ENCODE peak calls at places on chromosomes 2 and 18, in seven cellular contexts. G, Z, H, C, S, X and V are unnamed samples.

GRCh38 chr2:112516801-112517200 is 25.5 kb upstream of the POLR1B start:
- DNase-seq in G (no peak), Z (no peak), H (no peak), C (no peak), S (no peak), X (no peak), V (no peak)

GRCh38 chr2:111918383-111918806 is 20.0 kb downstream of the MERTK start:
- DNase-seq in G (no peak), Z (peak; percentile 45), H (peak; percentile 97), C (no peak), S (no peak), X (peak; percentile 73), V (no peak)

GRCh38 chr18:25351773-25352628 is at the start of gene ZNF521:
- DNase-seq in G (peak; percentile 86), Z (peak; percentile 32), H (peak; percentile 92), C (peak; percentile 86), S (peak; percentile 18), X (peak; percentile 77), V (peak; percentile 44)

GRCh38 chr18:13124411-13124810 is 94.1 kb upstream of the LDLRAD4 start:
- DNase-seq in G (no peak), Z (no peak), H (no peak), C (no peak), S (no peak), X (no peak), V (no peak)

GRCh38 chr18:64017870-64018269 is 48.0 kb downstream of the SERPINB8 start:
- DNase-seq in G (no peak), Z (peak; percentile 14), H (peak; percentile 13), C (no peak), S (peak; percentile 15), X (no peak), V (no peak)

GRCh38 chr2:68764781-68765385 is 30.3 kb downstream of the ARHGAP25 start:
- DNase-seq in G (no peak), Z (no peak), H (peak; percentile 92), C (no peak), S (no peak), X (no peak), V (no peak)

GRCh38 chr2:99035920-99036319 is 99.9 kb upstream of the CRACDL start:
- DNase-seq in G (no peak), Z (no peak), H (no peak), C (no peak), S (no peak), X (no peak), V (no peak)

GRCh38 chr2:215825709-215826108 is 187.6 kb downstream of the MREG start:
- DNase-seq in G (no peak), Z (no peak), H (no peak), C (no peak), S (no peak), X (no peak), V (no peak)

GRCh38 chr2:236319036-236319435 is 54.8 kb upstream of the ASB18 start:
- DNase-seq in G (no peak), Z (peak; percentile 10), H (no peak), C (no peak), S (no peak), X (no peak), V (no peak)

GRCh38 chr2:232502901-232503791 is 15.5 kb upstream of the ECEL1 start:
- DNase-seq in G (no peak), Z (peak; percentile 9), H (peak; percentile 45), C (peak; percentile 44), S (no peak), X (peak; percentile 14), V (no peak)

GRCh38 chr2:209471037-209471436 is 47.2 kb downstream of the MAP2 start:
- DNase-seq in G (no peak), Z (no peak), H (peak; percentile 55), C (no peak), S (no peak), X (peak; percentile 18), V (no peak)

GRCh38 chr2:209473930-209474419 is 50.1 kb downstream of the MAP2 start:
- DNase-seq in G (no peak), Z (no peak), H (peak; percentile 88), C (no peak), S (peak; percentile 68), X (peak; percentile 87), V (no peak)

GRCh38 chr2:209472386-209472832 is 48.6 kb downstream of the MAP2 start:
- DNase-seq in G (no peak), Z (no peak), H (peak; percentile 69), C (no peak), S (no peak), X (no peak), V (no peak)

GRCh38 chr2:209474960-209475359 is 51.1 kb downstream of the MAP2 start:
- DNase-seq in G (no peak), Z (no peak), H (no peak), C (no peak), S (no peak), X (no peak), V (no peak)

DNA sequence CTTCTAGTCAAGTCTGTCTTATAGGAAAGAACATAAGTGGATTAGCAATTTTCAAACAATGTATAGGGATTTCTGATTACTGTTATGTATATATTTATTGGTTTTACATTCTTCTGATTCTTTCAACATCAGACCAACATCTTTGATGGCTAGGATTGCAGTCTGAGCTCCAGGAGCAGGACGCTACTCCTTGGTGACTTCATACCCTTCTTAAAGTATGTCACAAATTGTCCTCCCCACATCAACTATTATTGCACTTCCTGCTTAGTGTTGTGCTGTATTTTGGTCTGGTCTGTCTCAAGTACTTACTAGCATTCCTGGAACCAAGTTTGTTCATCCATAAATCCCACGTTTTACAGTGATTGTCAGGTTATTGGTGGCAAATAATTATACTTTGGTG is 49.0 kb downstream of the MAP2 start:
- DNase-seq in G (no peak), Z (no peak), H (peak; percentile 22), C (no peak), S (no peak), X (peak; percentile 36), V (no peak)
- H3K27ac ChIP-seq in G (no peak overlapping the region), Z (no peak overlapping the region), H (no peak overlapping the region), C (no peak overlapping the region), S (no peak overlapping the region), X (peak overlapping the region; percentile 73), V (no peak overlapping the region)

GRCh38 chr2:219223831-219224610 is 5.3 kb upstream of the ABCB6 start:
- DNase-seq in G (no peak), Z (no peak), H (no peak), C (no peak), S (no peak), X (no peak), V (no peak)
- H3K36me3 ChIP-seq in G (peaks cover 31% of the 10 kb centered on the region), Z (peaks cover 34% of the 10 kb centered on the region), H (peaks cover 57% of the 10 kb centered on the region), C (peaks cover 54% of the 10 kb centered on the region), S (peaks cover 25% of the 10 kb centered on the region), X (peaks cover 54% of the 10 kb centered on the region), V (peaks cover 46% of the 10 kb centered on the region)

DNA sequence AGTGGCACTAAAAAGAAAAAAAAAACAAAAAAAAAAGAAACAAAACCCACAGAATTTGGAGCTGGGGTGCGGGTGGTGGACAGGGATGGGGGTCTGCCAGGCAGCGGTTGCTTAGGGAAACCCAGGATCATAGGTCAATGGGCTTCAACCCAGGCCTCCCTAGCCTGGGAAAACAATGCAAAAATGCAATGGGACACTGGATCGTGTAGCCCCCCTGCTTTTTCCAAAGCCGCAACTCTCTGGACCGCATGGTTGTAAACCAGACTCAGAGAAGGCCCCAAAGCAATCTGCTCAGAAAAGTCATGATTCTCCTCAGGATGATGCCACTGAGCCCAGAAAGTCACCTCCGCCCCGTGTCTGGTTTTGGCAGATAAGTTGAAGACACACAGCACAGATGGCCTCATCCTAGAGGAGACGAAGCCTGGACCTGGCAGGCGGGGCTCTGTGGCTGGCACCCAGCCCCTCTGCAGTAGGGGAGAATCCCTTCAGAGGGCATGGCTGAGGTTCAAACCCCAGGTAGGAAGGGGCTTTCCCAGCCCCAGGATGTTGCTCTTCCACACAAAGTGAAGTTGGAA is 5.1 kb downstream of the DLX2 start:
- DNase-seq in G (no peak), Z (no peak), H (no peak), C (no peak), S (no peak), X (no peak), V (no peak)
- H3K27me3 ChIP-seq in G (peaks cover 100% of the 10 kb centered on the region), Z (peaks cover 3% of the 10 kb centered on the region), H (peaks cover 25% of the 10 kb centered on the region), C (peaks cover 100% of the 10 kb centered on the region), S (no peaks in the 10 kb centered on the region), X (peaks cover 33% of the 10 kb centered on the region), V (peaks cover 90% of the 10 kb centered on the region)

GRCh38 chr2:176124358-176125214 is 2.1 kb downstream of the HOXD9 start:
- DNase-seq in G (no peak), Z (no peak), H (no peak), C (no peak), S (no peak), X (no peak), V (no peak)
- H3K27ac ChIP-seq in G (no peak overlapping the region), Z (no peak overlapping the region), H (no peak overlapping the region), C (no peak overlapping the region), S (no peak overlapping the region), X (no peak overlapping the region), V (no peak overlapping the region)

DNA sequence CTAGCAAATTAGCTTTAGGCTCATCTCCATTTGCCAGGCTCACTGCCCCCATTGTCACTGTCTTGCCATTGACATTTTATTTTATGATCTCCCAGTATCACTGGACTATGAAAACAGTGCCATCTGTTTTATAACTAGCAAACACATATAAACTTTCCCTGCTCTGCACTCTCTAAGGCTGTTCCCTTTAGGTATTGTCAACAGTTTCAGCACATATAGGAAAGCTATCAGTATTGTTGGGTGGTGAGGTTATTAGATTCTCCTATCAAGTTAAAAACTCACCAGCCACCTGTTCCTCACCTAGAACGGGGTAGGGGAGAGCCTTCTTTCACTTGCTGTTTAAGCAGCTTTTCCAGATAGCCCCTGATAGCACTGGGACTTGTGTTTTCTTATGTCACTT is 32.5 kb downstream of the CFLAR start:
- DNase-seq in G (no peak), Z (peak; percentile 58), H (no peak), C (no peak), S (no peak), X (no peak), V (no peak)
- H3K36me3 ChIP-seq in G (peaks cover 5% of the 10 kb centered on the region), Z (peaks cover 19% of the 10 kb centered on the region), H (peaks cover 18% of the 10 kb centered on the region), C (peaks cover 52% of the 10 kb centered on the region), S (no peaks in the 10 kb centered on the region), X (peaks cover 37% of the 10 kb centered on the region), V (peaks cover 22% of the 10 kb centered on the region)

DNA sequence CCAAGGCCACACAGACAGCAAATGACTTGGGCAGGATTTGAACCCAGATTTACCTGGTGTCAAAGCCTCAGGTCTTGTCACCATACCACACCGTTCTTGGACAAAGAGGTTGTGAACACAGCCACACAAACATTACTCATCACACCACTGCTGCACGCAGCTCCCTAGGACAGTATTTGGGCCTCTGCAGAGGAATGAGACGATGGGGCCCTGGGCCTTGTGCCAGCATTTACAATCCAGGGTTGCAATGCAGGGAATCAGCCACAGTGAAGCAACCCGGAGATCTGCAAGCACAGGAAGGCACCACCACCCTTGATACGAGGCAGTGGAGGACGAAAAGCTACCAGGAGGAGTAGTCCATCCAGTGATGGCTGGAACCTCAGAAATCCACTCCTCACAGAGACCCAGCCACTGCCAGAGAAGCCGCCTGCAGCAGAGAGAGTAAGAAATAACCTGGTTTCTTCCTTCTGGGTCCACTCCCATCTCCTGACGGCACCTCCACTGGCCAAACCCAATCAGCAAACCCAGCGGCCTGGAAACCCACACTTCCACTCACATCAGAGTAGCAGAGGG is 3.7 kb upstream of the MTCL1 start:
- DNase-seq in G (no peak), Z (no peak), H (peak; percentile 91), C (no peak), S (no peak), X (peak; percentile 90), V (no peak)
- H3K27me3 ChIP-seq in G (no peaks in the 10 kb centered on the region), Z (no peaks in the 10 kb centered on the region), H (no peaks in the 10 kb centered on the region), C (no peaks in the 10 kb centered on the region), S (no peaks in the 10 kb centered on the region), X (no peaks in the 10 kb centered on the region), V (peaks cover 15% of the 10 kb centered on the region)